ENCODE peak calls at places on chromosomes 3 and 15, in nine cellular contexts. One of them, this sample, is unnamed.

GRCh38 chr3:159637895-159638542 is 350.6 kb upstream of the IL12A start:
- DNase-seq in SK-N-SH: no peak
- DNase-seq in esophagus muscularis mucosa: no peak
- DNase-seq in GM23338: no peak
- DNase-seq in HL-60: no peak
- DNase-seq in transverse colon: no peak
- DNase-seq in HCT116: peak
- DNase-seq in GM12878: no peak
- DNase-seq in suprapubic skin: no peak
- DNase-seq in this sample: no peak

GRCh38 chr15:59268980-59269472 is 62.4 kb downstream of the LDHAL6B start:
- DNase-seq in GM12878: no peak
- DNase-seq in SK-N-SH: no peak
- DNase-seq in HCT116: no peak
- DNase-seq in suprapubic skin: no peak
- DNase-seq in transverse colon: no peak
- DNase-seq in GM23338: no peak
- DNase-seq in esophagus muscularis mucosa: no peak
- DNase-seq in HL-60: no peak
- DNase-seq in this sample: no peak

GRCh38 chr15:96356494-96357455 is 26.3 kb downstream of the NR2F2 start:
- DNase-seq in esophagus muscularis mucosa: no peak
- DNase-seq in HCT116: peak
- DNase-seq in suprapubic skin: no peak
- DNase-seq in SK-N-SH: peak
- DNase-seq in GM23338: peak
- DNase-seq in GM12878: peak
- DNase-seq in transverse colon: peak
- DNase-seq in HL-60: peak
- DNase-seq in this sample: no peak

GRCh38 chr3:178486903-178487302 is 49.3 kb upstream of the KCNMB2 start:
- DNase-seq in SK-N-SH: no peak
- DNase-seq in GM12878: no peak
- DNase-seq in GM23338: peak
- DNase-seq in transverse colon: no peak
- DNase-seq in esophagus muscularis mucosa: no peak
- DNase-seq in HCT116: no peak
- DNase-seq in suprapubic skin: no peak
- DNase-seq in HL-60: no peak
- DNase-seq in this sample: no peak

GRCh38 chr15:31135523-31135922 is 34.0 kb upstream of the TRPM1 start:
- DNase-seq in HL-60: peak
- DNase-seq in esophagus muscularis mucosa: peak
- DNase-seq in GM23338: no peak
- DNase-seq in HCT116: no peak
- DNase-seq in transverse colon: no peak
- DNase-seq in GM12878: no peak
- DNase-seq in suprapubic skin: no peak
- DNase-seq in SK-N-SH: no peak
- DNase-seq in this sample: no peak

GRCh38 chr15:50523736-50524318 is 22.6 kb downstream of the USP50 start:
- DNase-seq in GM12878: no peak
- DNase-seq in transverse colon: no peak
- DNase-seq in SK-N-SH: no peak
- DNase-seq in HCT116: no peak
- DNase-seq in GM23338: no peak
- DNase-seq in HL-60: no peak
- DNase-seq in esophagus muscularis mucosa: no peak
- DNase-seq in suprapubic skin: no peak
- DNase-seq in this sample: no peak

GRCh38 chr3:62665627-62666433 is 209.4 kb downstream of the CADPS start:
- DNase-seq in GM12878: peak
- DNase-seq in esophagus muscularis mucosa: no peak
- DNase-seq in HCT116: peak
- DNase-seq in transverse colon: peak
- DNase-seq in suprapubic skin: peak
- DNase-seq in HL-60: peak
- DNase-seq in SK-N-SH: peak
- DNase-seq in GM23338: peak
- DNase-seq in this sample: peak

GRCh38 chr15:70101459-70102113 is 3.9 kb upstream of the TLE3 start:
- DNase-seq in GM23338: peak
- DNase-seq in GM12878: no peak
- DNase-seq in HCT116: peak
- DNase-seq in HL-60: peak
- DNase-seq in SK-N-SH: peak
- DNase-seq in esophagus muscularis mucosa: no peak
- DNase-seq in suprapubic skin: no peak
- DNase-seq in transverse colon: peak
- DNase-seq in this sample: peak

GRCh38 chr15:88803241-88803919 is at the start of gene ACAN:
- DNase-seq in SK-N-SH: peak
- DNase-seq in GM12878: no peak
- DNase-seq in HCT116: no peak
- DNase-seq in GM23338: peak
- DNase-seq in HL-60: no peak
- DNase-seq in esophagus muscularis mucosa: no peak
- DNase-seq in suprapubic skin: no peak
- DNase-seq in transverse colon: no peak
- DNase-seq in this sample: no peak

GRCh38 chr3:100425321-100425720 is 24.0 kb downstream of the LNP1 start:
- DNase-seq in suprapubic skin: no peak
- DNase-seq in transverse colon: no peak
- DNase-seq in GM12878: no peak
- DNase-seq in esophagus muscularis mucosa: no peak
- DNase-seq in HCT116: no peak
- DNase-seq in SK-N-SH: no peak
- DNase-seq in GM23338: no peak
- DNase-seq in HL-60: no peak
- DNase-seq in this sample: no peak

GRCh38 chr3:26347150-26347549 is 275.4 kb upstream of the LRRC3B start:
- DNase-seq in GM23338: no peak
- DNase-seq in HCT116: no peak
- DNase-seq in suprapubic skin: no peak
- DNase-seq in esophagus muscularis mucosa: no peak
- DNase-seq in transverse colon: no peak
- DNase-seq in GM12878: no peak
- DNase-seq in SK-N-SH: no peak
- DNase-seq in HL-60: no peak
- DNase-seq in this sample: no peak

GRCh38 chr3:48219543-48219942 is 3.8 kb upstream of the CAMP start:
- DNase-seq in HL-60: no peak
- DNase-seq in esophagus muscularis mucosa: no peak
- DNase-seq in suprapubic skin: no peak
- DNase-seq in SK-N-SH: no peak
- DNase-seq in transverse colon: no peak
- DNase-seq in GM23338: no peak
- DNase-seq in HCT116: no peak
- DNase-seq in GM12878: no peak
- DNase-seq in this sample: no peak

GRCh38 chr3:68057637-68058320 is 403.4 kb upstream of the SUCLG2 start:
- DNase-seq in GM12878: no peak
- DNase-seq in HL-60: no peak
- DNase-seq in transverse colon: no peak
- DNase-seq in suprapubic skin: no peak
- DNase-seq in SK-N-SH: no peak
- DNase-seq in esophagus muscularis mucosa: no peak
- DNase-seq in HCT116: no peak
- DNase-seq in GM23338: no peak
- DNase-seq in this sample: no peak

GRCh38 chr15:76776480-76776879 is 128.7 kb downstream of the SCAPER start:
- DNase-seq in HCT116: no peak
- DNase-seq in transverse colon: no peak
- DNase-seq in SK-N-SH: no peak
- DNase-seq in esophagus muscularis mucosa: no peak
- DNase-seq in GM12878: no peak
- DNase-seq in GM23338: no peak
- DNase-seq in suprapubic skin: no peak
- DNase-seq in HL-60: no peak
- DNase-seq in this sample: no peak

GRCh38 chr15:93235321-93235720 is 146.3 kb upstream of the RGMA start:
- DNase-seq in HL-60: no peak
- DNase-seq in suprapubic skin: no peak
- DNase-seq in transverse colon: no peak
- DNase-seq in SK-N-SH: no peak
- DNase-seq in GM12878: no peak
- DNase-seq in esophagus muscularis mucosa: peak
- DNase-seq in HCT116: no peak
- DNase-seq in GM23338: no peak
- DNase-seq in this sample: no peak

GRCh38 chr3:180277036-180277435 is 240.3 kb upstream of the PEX5L start:
- DNase-seq in esophagus muscularis mucosa: no peak
- DNase-seq in GM23338: no peak
- DNase-seq in HCT116: no peak
- DNase-seq in GM12878: no peak
- DNase-seq in HL-60: no peak
- DNase-seq in SK-N-SH: no peak
- DNase-seq in suprapubic skin: no peak
- DNase-seq in transverse colon: no peak
- DNase-seq in this sample: no peak

GRCh38 chr3:122464659-122465058 is 48.8 kb upstream of the WDR5B start:
- DNase-seq in SK-N-SH: no peak
- DNase-seq in GM12878: no peak
- DNase-seq in GM23338: no peak
- DNase-seq in HL-60: no peak
- DNase-seq in HCT116: no peak
- DNase-seq in transverse colon: no peak
- DNase-seq in esophagus muscularis mucosa: no peak
- DNase-seq in suprapubic skin: no peak
- DNase-seq in this sample: no peak

GRCh38 chr3:122466701-122467240 is 48.0 kb downstream of the KPNA1 start:
- DNase-seq in GM23338: no peak
- DNase-seq in HL-60: no peak
- DNase-seq in SK-N-SH: no peak
- DNase-seq in suprapubic skin: no peak
- DNase-seq in HCT116: no peak
- DNase-seq in transverse colon: no peak
- DNase-seq in GM12878: no peak
- DNase-seq in esophagus muscularis mucosa: no peak
- DNase-seq in this sample: no peak

GRCh38 chr3:122468896-122469533 is 45.7 kb downstream of the KPNA1 start:
- DNase-seq in esophagus muscularis mucosa: no peak
- DNase-seq in suprapubic skin: no peak
- DNase-seq in HL-60: no peak
- DNase-seq in HCT116: no peak
- DNase-seq in GM23338: peak
- DNase-seq in SK-N-SH: no peak
- DNase-seq in GM12878: peak
- DNase-seq in transverse colon: no peak
- DNase-seq in this sample: no peak

DNA sequence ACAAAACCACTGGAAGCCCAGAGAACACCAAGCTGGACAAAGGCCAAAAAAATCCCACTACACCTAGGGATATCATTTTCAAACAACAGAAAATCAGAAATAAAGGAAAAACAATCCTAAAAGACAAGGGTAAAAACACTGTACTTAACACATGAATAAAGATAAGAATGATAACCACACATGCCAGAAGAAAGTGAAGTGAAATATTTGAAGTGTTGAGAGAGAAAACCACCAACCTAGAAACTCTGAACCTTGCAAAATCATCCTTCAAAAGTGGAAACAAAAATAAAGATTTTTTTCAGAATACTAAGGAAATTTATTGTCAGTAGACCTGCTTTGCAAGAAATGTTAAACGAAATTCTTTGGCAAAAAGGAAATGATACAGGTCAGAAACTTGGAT is 45.1 kb downstream of the KPNA1 start:
- DNase-seq in GM12878: no peak
- DNase-seq in HCT116: no peak
- DNase-seq in transverse colon: no peak
- DNase-seq in HL-60: no peak
- DNase-seq in suprapubic skin: no peak
- DNase-seq in GM23338: no peak
- DNase-seq in SK-N-SH: no peak
- DNase-seq in esophagus muscularis mucosa: no peak
- DNase-seq in this sample: no peak
- H3K4me3 ChIP-seq in GM12878: no peak
- H3K4me3 ChIP-seq in HCT116: no peak
- H3K4me3 ChIP-seq in transverse colon: no peak
- H3K4me3 ChIP-seq in HL-60: no peak
- H3K4me3 ChIP-seq in suprapubic skin: no peak
- H3K4me3 ChIP-seq in GM23338: peak
- H3K4me3 ChIP-seq in SK-N-SH: no peak
- H3K4me3 ChIP-seq in esophagus muscularis mucosa: no peak
- H3K4me3 ChIP-seq in this sample: no peak

GRCh38 chr15:52117549-52117948 is 5.0 kb upstream of the BCL2L10 start:
- DNase-seq in SK-N-SH: no peak
- DNase-seq in HCT116: no peak
- DNase-seq in esophagus muscularis mucosa: no peak
- DNase-seq in GM12878: no peak
- DNase-seq in suprapubic skin: no peak
- DNase-seq in GM23338: no peak
- DNase-seq in HL-60: no peak
- DNase-seq in transverse colon: no peak
- DNase-seq in this sample: no peak
- TF ChIP-seq POLR2AphosphoS5 in SK-N-SH: no peak
- TF ChIP-seq POLR2AphosphoS5 in HCT116: no peak
- TF ChIP-seq POLR2AphosphoS5 in esophagus muscularis mucosa: no peak
- TF ChIP-seq POLR2AphosphoS5 in GM12878: no peak
- TF ChIP-seq POLR2AphosphoS5 in suprapubic skin: no peak
- TF ChIP-seq POLR2AphosphoS5 in GM23338: no peak
- TF ChIP-seq POLR2AphosphoS5 in HL-60: no peak
- TF ChIP-seq POLR2AphosphoS5 in transverse colon: no peak
- TF ChIP-seq POLR2AphosphoS5 in this sample: no peak

GRCh38 chr3:171966533-171967136 is 72.7 kb upstream of the FNDC3B start:
- DNase-seq in HL-60: no peak
- DNase-seq in GM23338: no peak
- DNase-seq in GM12878: no peak
- DNase-seq in suprapubic skin: no peak
- DNase-seq in transverse colon: no peak
- DNase-seq in esophagus muscularis mucosa: no peak
- DNase-seq in SK-N-SH: no peak
- DNase-seq in HCT116: no peak
- DNase-seq in this sample: no peak
- H3K4me3 ChIP-seq in HL-60: no peak
- H3K4me3 ChIP-seq in GM23338: no peak
- H3K4me3 ChIP-seq in GM12878: no peak
- H3K4me3 ChIP-seq in suprapubic skin: no peak
- H3K4me3 ChIP-seq in transverse colon: no peak
- H3K4me3 ChIP-seq in esophagus muscularis mucosa: no peak
- H3K4me3 ChIP-seq in SK-N-SH: no peak
- H3K4me3 ChIP-seq in HCT116: no peak
- H3K4me3 ChIP-seq in this sample: no peak

DNA sequence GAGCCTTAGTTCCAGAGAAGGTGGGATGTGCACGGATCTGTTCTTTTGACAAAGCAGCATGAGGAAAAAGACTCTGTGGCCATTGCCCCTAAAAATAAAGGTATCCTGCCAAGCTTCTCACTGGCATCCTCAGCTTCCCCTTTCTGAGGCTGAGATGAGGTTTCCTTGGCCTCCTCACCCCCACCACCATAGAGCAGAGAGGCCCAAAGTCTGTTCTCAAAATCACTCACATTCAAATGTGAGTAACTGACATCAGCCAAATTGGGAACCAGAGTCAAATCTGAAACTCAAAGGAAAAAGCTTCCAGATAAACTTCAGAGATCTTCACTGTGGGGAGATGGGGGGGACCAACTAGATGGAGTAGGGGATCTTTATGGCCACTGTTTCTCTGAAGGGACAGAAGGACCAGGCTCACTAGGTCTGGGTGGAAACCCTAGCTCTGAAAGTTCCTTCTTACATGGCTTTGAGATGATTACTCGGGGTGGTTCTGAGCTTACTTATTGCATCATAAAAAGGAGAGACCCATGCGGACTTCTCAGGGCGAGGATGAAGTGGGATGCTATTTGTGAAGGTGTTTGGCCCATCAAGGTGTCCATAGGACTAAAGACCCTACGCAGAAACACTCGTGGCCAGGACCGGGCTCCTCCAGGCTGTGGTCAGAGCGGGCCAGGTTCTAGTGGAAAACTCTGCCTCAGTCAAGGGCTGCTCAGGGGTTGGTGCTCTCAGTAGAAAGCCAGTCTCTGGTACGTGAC is 61.5 kb upstream of the MEF2A start:
- DNase-seq in HL-60: peak
- DNase-seq in suprapubic skin: no peak
- DNase-seq in esophagus muscularis mucosa: peak
- DNase-seq in HCT116: no peak
- DNase-seq in GM23338: no peak
- DNase-seq in transverse colon: no peak
- DNase-seq in GM12878: no peak
- DNase-seq in SK-N-SH: no peak
- DNase-seq in this sample: no peak
- TF ChIP-seq POLR2AphosphoS5 in HL-60: no peak
- TF ChIP-seq POLR2AphosphoS5 in suprapubic skin: no peak
- TF ChIP-seq POLR2AphosphoS5 in esophagus muscularis mucosa: no peak
- TF ChIP-seq POLR2AphosphoS5 in HCT116: no peak
- TF ChIP-seq POLR2AphosphoS5 in GM23338: no peak
- TF ChIP-seq POLR2AphosphoS5 in transverse colon: no peak
- TF ChIP-seq POLR2AphosphoS5 in GM12878: no peak
- TF ChIP-seq POLR2AphosphoS5 in SK-N-SH: no peak
- TF ChIP-seq POLR2AphosphoS5 in this sample: no peak

This sample was measured in breast epithelium.